ENCODE peak calls at places on chromosome 20, in four cellular contexts. S, O, C and M are unnamed samples.
A peak's percentile ranks its signal among the peaks of the same experiment; 100 is the strongest.

GRCh38 chr20:37602634-37603033 is 75.0 kb upstream of the BLCAP start:
- DNase-seq in S (no peak), O (no peak), C (no peak), M (no peak)

GRCh38 chr20:31517373-31517772 is 3.1 kb downstream of the HM13 start:
- DNase-seq in S (peak; percentile 45), O (peak; percentile 55), C (peak; percentile 86), M (peak; percentile 53)

GRCh38 chr20:17390655-17391054 is 140.5 kb downstream of the BFSP1 start:
- DNase-seq in S (no peak), O (no peak), C (no peak), M (no peak)

GRCh38 chr20:7858851-7859250 is 81.4 kb downstream of the HAO1 start:
- DNase-seq in S (no peak), O (no peak), C (no peak), M (no peak)

GRCh38 chr20:37202267-37202943 is 23.1 kb upstream of the MROH8 start:
- DNase-seq in S (peak; percentile 96), O (no peak), C (peak; percentile 89), M (peak; percentile 45)

GRCh38 chr20:43189614-43190331 is at the start of gene PTPRT:
- DNase-seq in S (no peak), O (no peak), C (no peak), M (no peak)

GRCh38 chr20:34773726-34774125 is 51.7 kb downstream of the NCOA6 start:
- DNase-seq in S (no peak), O (no peak), C (no peak), M (no peak)

GRCh38 chr20:39252035-39252434 is 289.9 kb downstream of the DHX35 start:
- DNase-seq in S (no peak), O (no peak), C (no peak), M (no peak)